ENCODE peak calls at places on chromosomes 12 and 14, in nine cellular contexts. U is B cell; B is dorsolateral prefrontal cortex; L is type B pancreatic cell; H is AG09309; S is astrocyte of the cerebellum; G is epithelial cell of esophagus; X is CD8-positive, alpha-beta T cell; R is brain microvascular endothelial cell. J is an unnamed sample.

GRCh38 chr14:80988742-80989429 is 33.5 kb downstream of the TSHR start:
- DNase-seq in U (no peak), B (no peak), L (no peak), H (no peak), S (no peak), G (peak), X (no peak), R (peak), J (no peak)

GRCh38 chr12:75979181-75979580 is 52.4 kb downstream of the PHLDA1 start:
- DNase-seq in U (no peak), B (no peak), L (no peak), H (no peak), S (no peak), G (peak), X (no peak), R (peak), J (no peak)

GRCh38 chr14:93207468-93208308 is 632 bp downstream of the UBR7 start:
- DNase-seq in U (no peak), B (peak), L (no peak), H (no peak), S (no peak), G (peak), X (no peak), R (peak), J (peak)

GRCh38 chr12:48814313-48815280 is 3.7 kb upstream of the CACNB3 start:
- DNase-seq in U (peak), B (peak), L (peak), H (no peak), S (no peak), G (peak), X (peak), R (peak), J (peak)

GRCh38 chr12:51449569-51450246 is 25.1 kb downstream of the SLC4A8 start:
- DNase-seq in U (no peak), B (no peak), L (no peak), H (peak), S (no peak), G (peak), X (no peak), R (no peak), J (no peak)

GRCh38 chr14:51518681-51519080 is 133.0 kb upstream of the FRMD6 start:
- DNase-seq in U (no peak), B (no peak), L (no peak), H (no peak), S (no peak), G (no peak), X (no peak), R (no peak), J (no peak)

GRCh38 chr12:128015276-128015675 is 251.7 kb upstream of the TMEM132C start:
- DNase-seq in U (no peak), B (no peak), L (no peak), H (no peak), S (no peak), G (no peak), X (no peak), R (no peak), J (no peak)

GRCh38 chr14:20454359-20454644 is 310 bp downstream of the OSGEP start:
- DNase-seq in U (peak), B (no peak), L (no peak), H (no peak), S (no peak), G (peak), X (no peak), R (no peak), J (no peak)

GRCh38 chr12:3925621-3926020 is 52.4 kb upstream of the PARP11 start:
- DNase-seq in U (no peak), B (no peak), L (no peak), H (no peak), S (no peak), G (no peak), X (no peak), R (no peak), J (no peak)

GRCh38 chr12:9634177-9634803 is 26.6 kb upstream of the KLRB1 start:
- DNase-seq in U (peak), B (no peak), L (no peak), H (peak), S (peak), G (peak), X (peak), R (peak), J (peak)

GRCh38 chr14:55454264-55455151 is 14.1 kb upstream of the TBPL2 start:
- DNase-seq in U (no peak), B (no peak), L (no peak), H (no peak), S (peak), G (peak), X (no peak), R (peak), J (no peak)

GRCh38 chr12:9039397-9039977 is 50.1 kb downstream of the KLRG1 start:
- DNase-seq in U (no peak), B (no peak), L (no peak), H (peak), S (peak), G (peak), X (no peak), R (peak), J (peak)

GRCh38 chr14:51616724-51617409 is 34.8 kb upstream of the FRMD6 start:
- DNase-seq in U (no peak), B (no peak), L (no peak), H (peak), S (peak), G (peak), X (no peak), R (peak), J (no peak)

GRCh38 chr12:95574030-95574429 is 22.8 kb upstream of the USP44 start:
- DNase-seq in U (no peak), B (no peak), L (no peak), H (no peak), S (no peak), G (no peak), X (no peak), R (no peak), J (peak)

GRCh38 chr14:31988237-31988636 is 88.9 kb upstream of the ARHGAP5 start:
- DNase-seq in U (no peak), B (no peak), L (no peak), H (no peak), S (no peak), G (no peak), X (no peak), R (no peak), J (no peak)

GRCh38 chr12:54393743-54394142 is 9.2 kb upstream of the ZNF385A start:
- DNase-seq in U (no peak), B (no peak), L (no peak), H (no peak), S (no peak), G (no peak), X (no peak), R (no peak), J (no peak)

GRCh38 chr14:78519863-78520262 is 349.7 kb downstream of the NRXN3 start:
- DNase-seq in U (no peak), B (peak), L (no peak), H (no peak), S (peak), G (peak), X (no peak), R (peak), J (peak)

GRCh38 chr12:116687888-116688287 is 50.0 kb downstream of the SPRING1 start:
- DNase-seq in U (peak), B (no peak), L (no peak), H (no peak), S (no peak), G (no peak), X (no peak), R (no peak), J (peak)

GRCh38 chr14:20623798-20624197 is 17.7 kb downstream of the OR6S1 start:
- DNase-seq in U (no peak), B (no peak), L (peak), H (no peak), S (no peak), G (no peak), X (no peak), R (no peak), J (no peak)

GRCh38 chr14:60777856-60778578 is 43.5 kb downstream of the MNAT1 start:
- DNase-seq in U (no peak), B (no peak), L (no peak), H (peak), S (peak), G (peak), X (no peak), R (peak), J (no peak)

GRCh38 chr12:107118624-107119023 is 25.3 kb upstream of the CRY1 start:
- DNase-seq in U (no peak), B (no peak), L (no peak), H (no peak), S (no peak), G (no peak), X (no peak), R (no peak), J (no peak)

GRCh38 chr14:100737526-100737925 is 10.8 kb downstream of the DLK1 start:
- DNase-seq in U (no peak), B (no peak), L (no peak), H (no peak), S (no peak), G (no peak), X (no peak), R (no peak), J (no peak)

GRCh38 chr14:71086571-71086970 is 179.3 kb downstream of the PCNX1 start:
- DNase-seq in U (no peak), B (no peak), L (no peak), H (no peak), S (no peak), G (no peak), X (no peak), R (no peak), J (no peak)

GRCh38 chr12:123263196-123263817 is 8.3 kb downstream of the CDK2AP1 start:
- DNase-seq in U (no peak), B (no peak), L (no peak), H (no peak), S (no peak), G (no peak), X (no peak), R (no peak), J (no peak)

GRCh38 chr14:100662850-100663527 is 63.7 kb upstream of the DLK1 start:
- DNase-seq in U (no peak), B (peak), L (peak), H (no peak), S (no peak), G (peak), X (peak), R (peak), J (peak)

GRCh38 chr12:29795715-29796114 is 12.0 kb upstream of the TMTC1 start:
- DNase-seq in U (no peak), B (no peak), L (no peak), H (no peak), S (no peak), G (no peak), X (no peak), R (no peak), J (no peak)

GRCh38 chr14:73312697-73313096 is 75.4 kb downstream of the PAPLN start:
- DNase-seq in U (no peak), B (no peak), L (no peak), H (no peak), S (no peak), G (no peak), X (no peak), R (no peak), J (no peak)

GRCh38 chr12:49925433-49926194 is 21.9 kb upstream of the FAIM2 start:
- DNase-seq in U (no peak), B (no peak), L (no peak), H (no peak), S (no peak), G (no peak), X (no peak), R (no peak), J (no peak)

GRCh38 chr14:95649230-95649629 is 37.0 kb upstream of the TCL1B start:
- DNase-seq in U (no peak), B (no peak), L (no peak), H (no peak), S (no peak), G (no peak), X (no peak), R (no peak), J (no peak)

GRCh38 chr14:65332141-65332871 is 80.2 kb upstream of the FUT8 start:
- DNase-seq in U (no peak), B (no peak), L (no peak), H (no peak), S (no peak), G (peak), X (no peak), R (no peak), J (no peak)

GRCh38 chr14:80095623-80096022 is 115.7 kb downstream of the DIO2 start:
- DNase-seq in U (no peak), B (no peak), L (no peak), H (peak), S (peak), G (peak), X (no peak), R (peak), J (no peak)

GRCh38 chr12:40039598-40039997 is 66.3 kb downstream of the SLC2A13 start:
- DNase-seq in U (no peak), B (no peak), L (no peak), H (no peak), S (no peak), G (no peak), X (no peak), R (no peak), J (no peak)

GRCh38 chr12:40034712-40035111 is 71.2 kb downstream of the SLC2A13 start:
- DNase-seq in U (no peak), B (no peak), L (no peak), H (no peak), S (no peak), G (no peak), X (no peak), R (no peak), J (no peak)

GRCh38 chr12:40034156-40034555 is 71.7 kb downstream of the SLC2A13 start:
- DNase-seq in U (no peak), B (no peak), L (no peak), H (no peak), S (no peak), G (no peak), X (no peak), R (no peak), J (no peak)

GRCh38 chr12:40033260-40033649 is 72.6 kb downstream of the SLC2A13 start:
- DNase-seq in U (no peak), B (no peak), L (no peak), H (no peak), S (no peak), G (no peak), X (no peak), R (no peak), J (no peak)

GRCh38 chr12:40038619-40039018 is 67.3 kb downstream of the SLC2A13 start:
- DNase-seq in U (no peak), B (no peak), L (no peak), H (no peak), S (no peak), G (no peak), X (no peak), R (no peak), J (no peak)
- TF ChIP-seq CTCF in U (no peak), B (no peak), L (no peak), H (no peak), S (no peak), G (no peak), X (no peak), R (no peak), J (no peak)

GRCh38 chr12:41745593-41745992 is 399.1 kb downstream of the GXYLT1 start:
- DNase-seq in U (no peak), B (no peak), L (no peak), H (no peak), S (no peak), G (no peak), X (no peak), R (no peak), J (no peak)
- TF ChIP-seq CTCF in U (no peak), B (no peak), L (no peak), H (no peak), S (no peak), G (no peak), X (no peak), R (no peak), J (no peak)

GRCh38 chr12:120460157-120460556 is 9.4 kb downstream of the SRSF9 start:
- DNase-seq in U (no peak), B (no peak), L (no peak), H (no peak), S (no peak), G (no peak), X (no peak), R (no peak), J (no peak)

GRCh38 chr12:120453977-120454376 is 7.7 kb downstream of the GATC start:
- DNase-seq in U (no peak), B (no peak), L (no peak), H (no peak), S (no peak), G (peak), X (no peak), R (no peak), J (peak)

GRCh38 chr12:120453060-120453761 is 7.0 kb downstream of the GATC start:
- DNase-seq in U (no peak), B (no peak), L (no peak), H (no peak), S (no peak), G (no peak), X (no peak), R (no peak), J (no peak)

GRCh38 chr12:120455302-120455701 is 9.1 kb downstream of the GATC start:
- DNase-seq in U (no peak), B (no peak), L (no peak), H (no peak), S (no peak), G (no peak), X (no peak), R (no peak), J (no peak)

DNA sequence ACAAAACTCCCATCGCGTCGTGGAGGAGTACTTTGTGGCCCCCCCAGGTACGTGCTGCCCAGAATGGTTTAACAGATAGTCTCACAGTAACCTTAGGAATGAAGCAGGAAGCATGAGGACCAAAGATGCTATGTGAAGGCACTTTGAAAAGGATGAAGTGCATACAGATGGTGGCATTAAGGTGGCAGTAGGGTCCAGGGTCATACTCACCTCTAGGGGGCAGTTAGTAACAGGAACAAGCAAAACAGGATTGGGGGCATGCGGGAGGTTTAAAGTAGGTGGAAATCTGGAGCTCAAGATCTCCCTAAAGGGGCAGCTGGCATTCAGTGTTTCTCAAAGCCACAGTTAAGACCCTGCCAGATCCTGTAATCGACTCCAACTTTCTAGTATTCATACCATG is 10.9 kb downstream of the GATC start:
- DNase-seq in U (no peak), B (no peak), L (no peak), H (no peak), S (no peak), G (no peak), X (no peak), R (no peak), J (no peak)
- TF ChIP-seq CTCF in U (peak), B (no peak), L (peak), H (peak), S (peak), G (peak), X (no peak), R (peak), J (no peak)

GRCh38 chr12:74552201-74552600 is 14.6 kb downstream of the ATXN7L3B start:
- DNase-seq in U (no peak), B (no peak), L (no peak), H (no peak), S (no peak), G (no peak), X (no peak), R (no peak), J (no peak)
- TF ChIP-seq CTCF in U (no peak), B (no peak), L (peak), H (no peak), S (peak), G (no peak), X (no peak), R (peak), J (no peak)